ENCODE peak calls at places on chromosomes 4 and X, in eight cellular contexts. One of them, this sample, is unnamed.

GRCh38 chrX:110432066-110432465 is 73.4 kb downstream of the RTL9 start:
- DNase-seq in WTC11: no peak
- DNase-seq in Peyer's patch: no peak
- DNase-seq in foreskin keratinocyte: no peak
- DNase-seq in stomach: no peak
- DNase-seq in right lobe of liver: no peak
- DNase-seq in A673: peak; percentile 39
- DNase-seq in AG10803: no peak
- DNase-seq in this sample: no peak

GRCh38 chr4:60683357-60683756 is 516.8 kb upstream of the ADGRL3 start:
- DNase-seq in AG10803: peak; percentile 66
- DNase-seq in foreskin keratinocyte: peak; percentile 84
- DNase-seq in A673: no peak
- DNase-seq in Peyer's patch: no peak
- DNase-seq in stomach: no peak
- DNase-seq in WTC11: no peak
- DNase-seq in right lobe of liver: no peak
- DNase-seq in this sample: no peak

GRCh38 chrX:50726296-50726695 is 87.7 kb downstream of the SHROOM4 start:
- DNase-seq in foreskin keratinocyte: no peak
- DNase-seq in AG10803: no peak
- DNase-seq in WTC11: peak; percentile 23
- DNase-seq in stomach: no peak
- DNase-seq in A673: no peak
- DNase-seq in Peyer's patch: no peak
- DNase-seq in right lobe of liver: no peak
- DNase-seq in this sample: no peak

GRCh38 chr4:9825049-9825448 is 43.6 kb downstream of the DRD5 start:
- DNase-seq in right lobe of liver: no peak
- DNase-seq in Peyer's patch: no peak
- DNase-seq in WTC11: no peak
- DNase-seq in AG10803: no peak
- DNase-seq in foreskin keratinocyte: no peak
- DNase-seq in stomach: no peak
- DNase-seq in A673: no peak
- DNase-seq in this sample: no peak

GRCh38 chrX:100494974-100495373 is 84.9 kb upstream of the PCDH19 start:
- DNase-seq in foreskin keratinocyte: peak; percentile 28
- DNase-seq in right lobe of liver: no peak
- DNase-seq in WTC11: no peak
- DNase-seq in A673: no peak
- DNase-seq in AG10803: no peak
- DNase-seq in stomach: no peak
- DNase-seq in Peyer's patch: no peak
- DNase-seq in this sample: no peak

GRCh38 chr4:125115941-125116340 is 198.8 kb upstream of the FAT4 start:
- DNase-seq in foreskin keratinocyte: peak; percentile 72
- DNase-seq in AG10803: no peak
- DNase-seq in stomach: no peak
- DNase-seq in WTC11: no peak
- DNase-seq in A673: no peak
- DNase-seq in Peyer's patch: no peak
- DNase-seq in right lobe of liver: no peak
- DNase-seq in this sample: no peak

GRCh38 chr4:24570172-24570571 is 14.2 kb downstream of the DHX15 start:
- DNase-seq in stomach: no peak
- DNase-seq in foreskin keratinocyte: no peak
- DNase-seq in A673: no peak
- DNase-seq in AG10803: no peak
- DNase-seq in right lobe of liver: no peak
- DNase-seq in Peyer's patch: no peak
- DNase-seq in WTC11: no peak
- DNase-seq in this sample: no peak

GRCh38 chrX:114841051-114841450 is 176.4 kb downstream of the IL13RA2 start:
- DNase-seq in AG10803: peak; percentile 44
- DNase-seq in right lobe of liver: no peak
- DNase-seq in foreskin keratinocyte: peak; percentile 55
- DNase-seq in Peyer's patch: no peak
- DNase-seq in stomach: no peak
- DNase-seq in A673: no peak
- DNase-seq in WTC11: no peak
- DNase-seq in this sample: no peak

GRCh38 chr4:105923507-105924238 is 28.4 kb downstream of the NPNT start:
- DNase-seq in stomach: no peak
- DNase-seq in foreskin keratinocyte: peak; percentile 67
- DNase-seq in AG10803: no peak
- DNase-seq in WTC11: no peak
- DNase-seq in right lobe of liver: no peak
- DNase-seq in Peyer's patch: no peak
- DNase-seq in A673: no peak
- DNase-seq in this sample: peak; percentile 66

GRCh38 chr4:95585016-95585695 is 36.4 kb upstream of the UNC5C start:
- DNase-seq in A673: no peak
- DNase-seq in AG10803: no peak
- DNase-seq in Peyer's patch: no peak
- DNase-seq in WTC11: no peak
- DNase-seq in stomach: no peak
- DNase-seq in foreskin keratinocyte: peak; percentile 74
- DNase-seq in right lobe of liver: no peak
- DNase-seq in this sample: no peak

GRCh38 chr4:111136438-111136837 is 513.6 kb upstream of the PITX2 start:
- DNase-seq in Peyer's patch: no peak
- DNase-seq in WTC11: no peak
- DNase-seq in right lobe of liver: no peak
- DNase-seq in stomach: no peak
- DNase-seq in AG10803: peak; percentile 65
- DNase-seq in foreskin keratinocyte: peak; percentile 40
- DNase-seq in A673: peak; percentile 45
- DNase-seq in this sample: no peak
- TF ChIP-seq CTCF in Peyer's patch: no peak
- TF ChIP-seq CTCF in WTC11: no peak
- TF ChIP-seq CTCF in right lobe of liver: peak; percentile 8
- TF ChIP-seq CTCF in stomach: no peak
- TF ChIP-seq CTCF in AG10803: peak; percentile 58
- TF ChIP-seq CTCF in foreskin keratinocyte: peak; percentile 63
- TF ChIP-seq CTCF in A673: peak; percentile 45
- TF ChIP-seq CTCF in this sample: no peak

GRCh38 chr4:40924793-40925117 is 175.0 kb downstream of the NSUN7 start:
- DNase-seq in A673: no peak
- DNase-seq in foreskin keratinocyte: no peak
- DNase-seq in WTC11: no peak
- DNase-seq in stomach: no peak
- DNase-seq in AG10803: no peak
- DNase-seq in Peyer's patch: no peak
- DNase-seq in right lobe of liver: no peak
- DNase-seq in this sample: no peak
- TF ChIP-seq CTCF in A673: no peak
- TF ChIP-seq CTCF in foreskin keratinocyte: no peak
- TF ChIP-seq CTCF in WTC11: no peak
- TF ChIP-seq CTCF in stomach: no peak
- TF ChIP-seq CTCF in AG10803: no peak
- TF ChIP-seq CTCF in Peyer's patch: no peak
- TF ChIP-seq CTCF in right lobe of liver: no peak
- TF ChIP-seq CTCF in this sample: no peak

GRCh38 chr4:112765317-112765989 is 128.5 kb downstream of the LARP7 start:
- DNase-seq in right lobe of liver: no peak
- DNase-seq in WTC11: no peak
- DNase-seq in AG10803: no peak
- DNase-seq in A673: peak; percentile 79
- DNase-seq in Peyer's patch: no peak
- DNase-seq in foreskin keratinocyte: no peak
- DNase-seq in stomach: no peak
- DNase-seq in this sample: no peak
- TF ChIP-seq CTCF in right lobe of liver: peak; percentile 34
- TF ChIP-seq CTCF in WTC11: peak; percentile 68
- TF ChIP-seq CTCF in AG10803: peak; percentile 59
- TF ChIP-seq CTCF in A673: peak; percentile 74
- TF ChIP-seq CTCF in Peyer's patch: no peak
- TF ChIP-seq CTCF in foreskin keratinocyte: peak; percentile 55
- TF ChIP-seq CTCF in stomach: no peak
- TF ChIP-seq CTCF in this sample: no peak

GRCh38 chr4:170089274-170089742 is 448 bp downstream of the AADAT start:
- DNase-seq in AG10803: peak; percentile 33
- DNase-seq in foreskin keratinocyte: peak; percentile 42
- DNase-seq in Peyer's patch: no peak
- DNase-seq in A673: peak; percentile 58
- DNase-seq in right lobe of liver: peak; percentile 50
- DNase-seq in stomach: no peak
- DNase-seq in WTC11: peak; percentile 33
- DNase-seq in this sample: no peak
- TF ChIP-seq CTCF in AG10803: peak; percentile 13
- TF ChIP-seq CTCF in foreskin keratinocyte: no peak
- TF ChIP-seq CTCF in Peyer's patch: no peak
- TF ChIP-seq CTCF in A673: no peak
- TF ChIP-seq CTCF in right lobe of liver: no peak
- TF ChIP-seq CTCF in stomach: no peak
- TF ChIP-seq CTCF in WTC11: no peak
- TF ChIP-seq CTCF in this sample: no peak

DNA sequence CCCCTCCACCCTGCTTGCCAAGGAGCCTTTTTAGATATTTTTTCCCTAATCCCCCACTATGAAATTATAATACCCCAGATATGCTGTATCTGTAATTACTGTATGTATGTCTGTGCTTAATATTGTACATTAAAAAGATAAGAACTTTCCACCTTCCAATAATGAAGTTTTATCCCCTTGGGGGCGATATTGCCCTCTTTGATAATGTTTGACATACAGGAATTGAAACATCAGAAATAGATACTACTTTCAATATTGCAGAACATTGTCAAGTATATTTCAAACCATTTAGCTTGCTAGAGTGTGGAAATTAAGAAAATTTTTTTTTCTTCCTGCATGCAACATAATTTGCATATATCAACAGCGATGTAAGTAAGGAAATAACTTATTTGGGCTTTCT is 58.9 kb downstream of the NAF1 start:
- DNase-seq in WTC11: no peak
- DNase-seq in AG10803: peak; percentile 8
- DNase-seq in Peyer's patch: no peak
- DNase-seq in stomach: no peak
- DNase-seq in right lobe of liver: no peak
- DNase-seq in A673: peak; percentile 54
- DNase-seq in foreskin keratinocyte: no peak
- DNase-seq in this sample: no peak
- TF ChIP-seq CTCF in WTC11: no peak
- TF ChIP-seq CTCF in AG10803: peak; percentile 23
- TF ChIP-seq CTCF in Peyer's patch: no peak
- TF ChIP-seq CTCF in stomach: no peak
- TF ChIP-seq CTCF in right lobe of liver: peak; percentile 24
- TF ChIP-seq CTCF in A673: peak; percentile 57
- TF ChIP-seq CTCF in foreskin keratinocyte: peak; percentile 52
- TF ChIP-seq CTCF in this sample: no peak

This sample was measured in lung.